ENCODE peak calls at places on chromosomes 2 and 18, in four cellular contexts. W, C, T and G are unnamed samples.
A peak's percentile ranks its signal among the peaks of the same experiment; 100 is the strongest.

GRCh38 chr18:49399003-49399402 is 61.4 kb downstream of the DYM start:
- DNase-seq in W (no peak), C (no peak), T (peak; percentile 13), G (no peak)

GRCh38 chr18:10123006-10123950 is 209.5 kb downstream of the VAPA start:
- DNase-seq in W (no peak), T (no peak), C (no peak), G (no peak)

GRCh38 chr18:67778016-67778415 is 261.5 kb upstream of the DSEL start:
- DNase-seq in C (no peak), W (no peak), T (no peak), G (no peak)

GRCh38 chr2:237242091-237242536 is 156.4 kb downstream of the COPS8 start:
- DNase-seq in C (no peak), W (no peak), T (peak; percentile 30), G (no peak)

GRCh38 chr2:17051558-17051957 is 385.9 kb upstream of the CYRIA start:
- DNase-seq in W (no peak), T (no peak), C (no peak), G (no peak)

GRCh38 chr2:130836501-130837174 is at the start of gene ARHGEF4:
- DNase-seq in C (peak; percentile 82), T (no peak), W (no peak), G (peak; percentile 66)

GRCh38 chr2:30216157-30216556 is 15.2 kb upstream of the LBH start:
- DNase-seq in T (peak; percentile 58), C (no peak), W (no peak), G (no peak)

GRCh38 chr18:68455229-68455603 is 259.7 kb downstream of the TMX3 start:
- DNase-seq in W (no peak), C (no peak), T (no peak), G (no peak)

GRCh38 chr2:231886071-231886681 is 40.0 kb downstream of the NPPC start:
- DNase-seq in T (no peak), W (no peak), C (no peak), G (no peak)

GRCh38 chr2:98869868-98870267 is 66.2 kb downstream of the CRACDL start:
- DNase-seq in C (peak; percentile 92), T (no peak), W (no peak), G (no peak)

GRCh38 chr2:129087133-129087813 is 768.6 kb upstream of the HS6ST1 start:
- DNase-seq in W (no peak), T (no peak), C (no peak), G (no peak)

GRCh38 chr2:79621252-79621651 is 108.4 kb downstream of the CTNNA2 start:
- DNase-seq in C (no peak), W (no peak), T (no peak), G (no peak)

GRCh38 chr2:79620679-79621078 is 107.8 kb downstream of the CTNNA2 start:
- DNase-seq in T (no peak), W (no peak), C (no peak), G (no peak)

GRCh38 chr2:79619442-79619841 is 106.6 kb downstream of the CTNNA2 start:
- DNase-seq in C (no peak), T (no peak), W (no peak), G (no peak)

GRCh38 chr2:79621755-79622154 is 108.9 kb downstream of the CTNNA2 start:
- DNase-seq in T (no peak), C (no peak), W (no peak), G (no peak)

GRCh38 chr2:79619976-79620375 is 107.1 kb downstream of the CTNNA2 start:
- DNase-seq in C (no peak), T (no peak), W (no peak), G (no peak)
- H3K4me1 ChIP-seq in C (no peaks in the 10 kb centered on the region), T (no peaks in the 10 kb centered on the region), W (no peaks in the 10 kb centered on the region), G (no peaks in the 10 kb centered on the region)

DNA sequence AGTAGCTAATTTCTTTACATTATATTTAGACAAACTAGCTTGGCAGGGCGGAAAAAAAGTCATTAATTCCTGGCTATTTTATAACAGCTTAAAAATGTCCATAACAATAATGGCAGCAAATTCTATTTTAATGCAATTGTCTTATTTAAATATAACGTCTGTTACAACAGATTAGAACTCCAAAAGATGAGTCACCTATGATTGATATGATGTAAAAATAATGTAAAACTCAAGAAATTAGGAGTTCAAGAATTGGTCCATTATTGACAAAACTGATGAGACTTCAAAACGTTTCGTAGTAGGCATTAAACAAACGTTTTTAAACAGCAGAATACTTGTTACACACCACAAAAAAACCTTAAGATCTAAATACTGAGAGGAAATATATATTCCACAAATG is 2.7 kb downstream of the XPO1 start:
- DNase-seq in C (no peak), W (no peak), T (no peak), G (no peak)
- H3K27ac ChIP-seq in C (peak overlapping the region; percentile 97), W (peak overlapping the region; percentile 98), T (no peak overlapping the region), G (no peak overlapping the region)

GRCh38 chr2:118062669-118063068 is 25.6 kb upstream of the INSIG2 start:
- DNase-seq in C (no peak), W (no peak), T (no peak), G (no peak)
- H3K27me3 ChIP-seq in C (peaks cover 7% of the 10 kb centered on the region), W (no peaks in the 10 kb centered on the region), T (peaks cover 26% of the 10 kb centered on the region), G (no peaks in the 10 kb centered on the region)

GRCh38 chr2:105478670-105479069 is 79.8 kb upstream of the FHL2 start:
- DNase-seq in W (no peak), C (no peak), T (no peak), G (no peak)
- H3K4me1 ChIP-seq in W (no peaks in the 10 kb centered on the region), C (no peaks in the 10 kb centered on the region), T (no peaks in the 10 kb centered on the region), G (no peaks in the 10 kb centered on the region)

GRCh38 chr2:190938761-190939335 is 58.2 kb downstream of the GLS start:
- DNase-seq in C (no peak), W (no peak), T (peak; percentile 47), G (no peak)
- H3K27ac ChIP-seq in C (peak overlapping the region; percentile 6), W (no peak overlapping the region), T (no peak overlapping the region), G (no peak overlapping the region)

GRCh38 chr2:26577442-26578433 is 63.4 kb downstream of the CIB4 start:
- DNase-seq in W (peak; percentile 13), T (peak; percentile 49), C (peak; percentile 78), G (peak; percentile 66)

GRCh38 chr2:26578581-26578980 is 62.6 kb downstream of the CIB4 start:
- DNase-seq in W (no peak), T (no peak), C (peak; percentile 39), G (no peak)

GRCh38 chr2:26575836-26576564 is 65.2 kb downstream of the CIB4 start:
- DNase-seq in W (no peak), C (no peak), T (no peak), G (no peak)

GRCh38 chr2:26574900-26575560 is 66.1 kb downstream of the CIB4 start:
- DNase-seq in C (no peak), T (no peak), W (no peak), G (no peak)

DNA sequence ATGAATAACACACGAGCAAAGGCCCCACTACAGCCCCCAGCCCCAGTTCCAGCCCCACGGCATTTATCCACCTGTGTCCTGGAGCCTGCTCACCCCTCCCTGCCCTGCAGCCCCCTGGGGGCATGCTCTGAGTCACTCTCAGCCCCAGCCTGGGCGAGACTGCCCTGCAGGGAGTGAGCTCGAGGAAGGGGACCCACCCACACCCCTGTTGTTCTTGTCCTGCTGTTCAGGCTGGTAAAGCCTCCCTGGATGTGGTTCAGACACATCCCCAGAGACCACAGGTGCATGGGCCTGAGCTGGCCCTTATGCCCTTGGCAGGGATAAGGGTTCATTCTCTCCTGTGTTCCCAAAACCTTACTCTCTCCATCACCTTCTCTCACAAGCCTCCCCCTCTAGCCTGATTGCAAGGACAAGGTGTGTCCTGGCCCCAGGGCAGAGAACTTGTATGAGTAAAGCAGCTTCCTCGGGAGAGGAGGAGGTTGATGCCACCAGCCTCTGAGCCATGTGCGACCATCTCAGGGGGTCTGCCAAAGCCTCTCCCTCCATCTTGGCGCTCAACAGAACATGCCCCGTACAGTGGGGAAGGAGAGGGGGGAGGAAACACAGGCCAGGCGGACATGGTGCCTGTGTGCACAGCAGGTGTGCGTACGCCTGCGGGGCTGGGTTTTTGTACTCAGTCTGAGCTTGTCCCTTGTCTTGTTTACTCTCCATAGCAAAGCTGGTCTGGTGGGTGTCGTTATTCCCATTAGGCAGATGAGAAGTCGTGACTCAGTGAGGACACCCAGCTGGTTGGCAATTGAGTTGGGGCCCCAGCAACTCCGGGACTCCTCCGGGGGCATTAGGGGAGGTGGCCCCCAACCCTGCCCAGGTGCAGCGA is 64.4 kb downstream of the CIB4 start:
- DNase-seq in W (no peak), C (peak; percentile 56), T (no peak), G (no peak)
- H3K27me3 ChIP-seq in W (peaks cover 4% of the 10 kb centered on the region), C (peaks cover 19% of the 10 kb centered on the region), T (peaks cover 68% of the 10 kb centered on the region), G (no peaks in the 10 kb centered on the region)